ENCODE peak calls at places on chromosomes 12 and 14, in nine cellular contexts. N is AG09319; V is renal cortical epithelial cell; Z is Ammon's horn; J is CD8-positive, alpha-beta memory T cell; M is activated CD4-positive, CD25-positive, alpha-beta regulatory T cell; W is HEK293T; U is stimulated activated naive CD8-positive, alpha-beta T cell treated with anti-CD3 and anti-CD28 coated beads, Interleukin-15, amount 100 ng/mL, for 72 hours; Y is stomach. O is an unnamed sample.
A peak's percentile ranks its signal among the peaks of the same experiment; 100 is the strongest.

GRCh38 chr12:28253175-28253641 is 63.0 kb downstream of the CCDC91 start:
- DNase-seq in N (no peak), V (no peak), Z (no peak), J (no peak), M (peak; percentile 1), W (no peak), U (peak; percentile 59), Y (no peak), O (no peak)

GRCh38 chr12:48105867-48106563 is at the start of gene SENP1:
- DNase-seq in N (peak; percentile 62), V (peak; percentile 62), Z (peak; percentile 88), J (peak; percentile 79), M (peak; percentile 80), W (peak; percentile 80), U (peak; percentile 93), Y (peak; percentile 88), O (no peak)

GRCh38 chr14:74018029-74018703 is 922 bp downstream of the ENTPD5 start:
- DNase-seq in N (peak; percentile 22), V (peak; percentile 88), Z (no peak), J (no peak), M (no peak), W (peak; percentile 7), U (no peak), Y (no peak), O (no peak)

GRCh38 chr14:38850664-38851063 is 252.4 kb downstream of the SEC23A start:
- DNase-seq in N (no peak), V (no peak), Z (no peak), J (no peak), M (no peak), W (no peak), U (no peak), Y (no peak), O (no peak)

GRCh38 chr12:54010972-54011664 is 2.3 kb downstream of the HOXC8 start:
- DNase-seq in N (no peak), V (no peak), Z (no peak), J (no peak), M (no peak), W (no peak), U (no peak), Y (no peak), O (no peak)

GRCh38 chr12:102444093-102444492 is 36.3 kb downstream of the IGF1 start:
- DNase-seq in N (no peak), V (no peak), Z (no peak), J (no peak), M (no peak), W (no peak), U (no peak), Y (no peak), O (no peak)

GRCh38 chr12:42410345-42410744 is 84.4 kb downstream of the PPHLN1 start:
- DNase-seq in N (no peak), V (peak; percentile 57), Z (no peak), J (no peak), M (no peak), W (no peak), U (no peak), Y (no peak), O (no peak)

GRCh38 chr14:47278233-47278842 is 397.1 kb downstream of the MDGA2 start:
- DNase-seq in N (no peak), V (peak; percentile 27), Z (peak; percentile 55), J (no peak), M (no peak), W (peak; percentile 60), U (peak; percentile 18), Y (peak; percentile 43), O (no peak)

GRCh38 chr12:67354966-67355365 is 85.8 kb downstream of the CAND1 start:
- DNase-seq in N (no peak), V (no peak), Z (no peak), J (no peak), M (no peak), W (no peak), U (no peak), Y (no peak), O (no peak)

GRCh38 chr14:66824251-66824650 is 316.3 kb downstream of the GPHN start:
- DNase-seq in N (no peak), V (no peak), Z (peak; percentile 21), J (no peak), M (no peak), W (no peak), U (no peak), Y (no peak), O (no peak)

GRCh38 chr12:47793015-47793681 is 20.1 kb downstream of the SLC48A1 start:
- DNase-seq in N (no peak), V (no peak), Z (no peak), J (no peak), M (no peak), W (no peak), U (no peak), Y (no peak), O (no peak)

GRCh38 chr12:52296572-52297215 is 5.4 kb upstream of the KRT81 start:
- DNase-seq in N (no peak), V (no peak), Z (no peak), J (no peak), M (no peak), W (no peak), U (no peak), Y (peak; percentile 4), O (no peak)

GRCh38 chr14:72781476-72782181 is 112.3 kb downstream of the DPF3 start:
- DNase-seq in N (no peak), V (peak; percentile 85), Z (no peak), J (no peak), M (no peak), W (no peak), U (no peak), Y (no peak), O (no peak)

GRCh38 chr14:55384536-55384935 is 27.1 kb downstream of the ATG14 start:
- DNase-seq in N (no peak), V (no peak), Z (no peak), J (no peak), M (no peak), W (no peak), U (no peak), Y (no peak), O (no peak)

GRCh38 chr12:41683023-41683422 is 461.7 kb downstream of the GXYLT1 start:
- DNase-seq in N (no peak), V (no peak), Z (no peak), J (no peak), M (no peak), W (no peak), U (no peak), Y (no peak), O (no peak)

GRCh38 chr14:81400202-81400678 is at the start of gene STON2:
- DNase-seq in N (no peak), V (peak; percentile 96), Z (peak; percentile 28), J (no peak), M (no peak), W (peak; percentile 35), U (peak; percentile 18), Y (no peak), O (no peak)

GRCh38 chr12:7645395-7646177 is 20.1 kb downstream of the APOBEC1 start:
- DNase-seq in N (no peak), V (peak; percentile 21), Z (peak; percentile 29), J (no peak), M (no peak), W (peak; percentile 26), U (no peak), Y (no peak), O (no peak)

GRCh38 chr12:117059156-117059555 is 40.1 kb downstream of the TESC start:
- DNase-seq in N (no peak), V (no peak), Z (no peak), J (no peak), M (no peak), W (no peak), U (no peak), Y (no peak), O (no peak)

GRCh38 chr12:55730447-55730820 is 1.6 kb upstream of the CD63 start:
- DNase-seq in N (no peak), V (no peak), Z (no peak), J (no peak), M (no peak), W (no peak), U (no peak), Y (no peak), O (no peak)

GRCh38 chr14:32110200-32110896 is 33.2 kb downstream of the ARHGAP5 start:
- DNase-seq in N (no peak), V (no peak), Z (no peak), J (no peak), M (no peak), W (no peak), U (no peak), Y (no peak), O (no peak)

GRCh38 chr14:26414933-26415332 is 182.9 kb downstream of the NOVA1 start:
- DNase-seq in N (no peak), V (peak; percentile 67), Z (no peak), J (no peak), M (no peak), W (no peak), U (no peak), Y (no peak), O (no peak)

GRCh38 chr12:91931110-91931509 is 214.5 kb downstream of the BTG1 start:
- DNase-seq in N (no peak), V (peak; percentile 86), Z (no peak), J (no peak), M (no peak), W (no peak), U (no peak), Y (peak; percentile 81), O (no peak)

GRCh38 chr14:104291123-104292000 is 153.0 kb downstream of the KIF26A start:
- DNase-seq in N (no peak), V (no peak), Z (no peak), J (no peak), M (no peak), W (no peak), U (no peak), Y (no peak), O (no peak)